ENCODE peak calls at places on chromosome 21, in seven cellular contexts. One of them, this sample, is unnamed. For H3K27me3, the result is how much of the 10 kb centered on the place peaks cover.

GRCh38 chr21:16535100-16535418 is 805.3 kb downstream of the USP25 start:
- DNase-seq in body of pancreas: peak
- DNase-seq in DND-41: no peak
- DNase-seq in sigmoid colon: peak
- DNase-seq in left ventricle myocardium inferior: peak
- DNase-seq in lower lobe of right lung: peak
- DNase-seq in colonic mucosa: no peak
- DNase-seq in this sample: no peak

GRCh38 chr21:39568380-39568779 is 44.4 kb upstream of the B3GALT5 start:
- DNase-seq in body of pancreas: no peak
- DNase-seq in DND-41: no peak
- DNase-seq in sigmoid colon: no peak
- DNase-seq in left ventricle myocardium inferior: no peak
- DNase-seq in lower lobe of right lung: no peak
- DNase-seq in colonic mucosa: no peak
- DNase-seq in this sample: no peak

GRCh38 chr21:45557611-45558043 is 15.4 kb upstream of the SLC19A1 start:
- DNase-seq in body of pancreas: no peak
- DNase-seq in DND-41: no peak
- DNase-seq in sigmoid colon: peak
- DNase-seq in left ventricle myocardium inferior: no peak
- DNase-seq in lower lobe of right lung: no peak
- DNase-seq in colonic mucosa: no peak
- DNase-seq in this sample: no peak

GRCh38 chr21:45624356-45624854 is 19.1 kb upstream of the PCBP3 start:
- DNase-seq in body of pancreas: no peak
- DNase-seq in DND-41: no peak
- DNase-seq in sigmoid colon: no peak
- DNase-seq in left ventricle myocardium inferior: no peak
- DNase-seq in lower lobe of right lung: no peak
- DNase-seq in colonic mucosa: no peak
- DNase-seq in this sample: no peak

GRCh38 chr21:45003331-45004058 is 63.7 kb downstream of the SLX9 start:
- DNase-seq in body of pancreas: no peak
- DNase-seq in DND-41: no peak
- DNase-seq in sigmoid colon: peak
- DNase-seq in left ventricle myocardium inferior: peak
- DNase-seq in lower lobe of right lung: peak
- DNase-seq in colonic mucosa: no peak
- DNase-seq in this sample: no peak

GRCh38 chr21:35222541-35222941 is 173.4 kb upstream of the RUNX1 start:
- DNase-seq in body of pancreas: no peak
- DNase-seq in DND-41: peak
- DNase-seq in sigmoid colon: no peak
- DNase-seq in left ventricle myocardium inferior: no peak
- DNase-seq in lower lobe of right lung: no peak
- DNase-seq in colonic mucosa: no peak
- DNase-seq in this sample: no peak

GRCh38 chr21:43911015-43911934 is 46.3 kb downstream of the AGPAT3 start:
- DNase-seq in body of pancreas: no peak
- DNase-seq in DND-41: no peak
- DNase-seq in sigmoid colon: peak
- DNase-seq in left ventricle myocardium inferior: no peak
- DNase-seq in lower lobe of right lung: peak
- DNase-seq in colonic mucosa: no peak
- DNase-seq in this sample: no peak

GRCh38 chr21:29194342-29194741 is 63.9 kb downstream of the MAP3K7CL start:
- DNase-seq in body of pancreas: no peak
- DNase-seq in DND-41: no peak
- DNase-seq in sigmoid colon: no peak
- DNase-seq in left ventricle myocardium inferior: no peak
- DNase-seq in lower lobe of right lung: no peak
- DNase-seq in colonic mucosa: no peak
- DNase-seq in this sample: no peak

GRCh38 chr21:44486302-44486701 is 31.0 kb downstream of the LRRC3 start:
- DNase-seq in body of pancreas: no peak
- DNase-seq in DND-41: no peak
- DNase-seq in sigmoid colon: no peak
- DNase-seq in left ventricle myocardium inferior: no peak
- DNase-seq in lower lobe of right lung: no peak
- DNase-seq in colonic mucosa: no peak
- DNase-seq in this sample: no peak

GRCh38 chr21:29800051-29800450 is 139.7 kb downstream of the GRIK1 start:
- DNase-seq in body of pancreas: no peak
- DNase-seq in DND-41: no peak
- DNase-seq in sigmoid colon: no peak
- DNase-seq in left ventricle myocardium inferior: no peak
- DNase-seq in lower lobe of right lung: no peak
- DNase-seq in colonic mucosa: no peak
- DNase-seq in this sample: no peak

GRCh38 chr21:26958792-26959191 is 8.1 kb downstream of the ADAMTS5 start:
- DNase-seq in body of pancreas: no peak
- DNase-seq in DND-41: no peak
- DNase-seq in sigmoid colon: no peak
- DNase-seq in left ventricle myocardium inferior: no peak
- DNase-seq in lower lobe of right lung: no peak
- DNase-seq in colonic mucosa: no peak
- DNase-seq in this sample: no peak

GRCh38 chr21:45513741-45514310 is 28.4 kb downstream of the SLC19A1 start:
- DNase-seq in body of pancreas: no peak
- DNase-seq in DND-41: no peak
- DNase-seq in sigmoid colon: peak
- DNase-seq in left ventricle myocardium inferior: peak
- DNase-seq in lower lobe of right lung: peak
- DNase-seq in colonic mucosa: no peak
- DNase-seq in this sample: no peak

GRCh38 chr21:28016571-28016970 is 976.1 kb downstream of the LTN1 start:
- DNase-seq in body of pancreas: no peak
- DNase-seq in DND-41: no peak
- DNase-seq in sigmoid colon: no peak
- DNase-seq in left ventricle myocardium inferior: no peak
- DNase-seq in lower lobe of right lung: no peak
- DNase-seq in colonic mucosa: no peak
- DNase-seq in this sample: no peak

GRCh38 chr21:45256912-45257672 is 30.6 kb downstream of the POFUT2 start:
- DNase-seq in body of pancreas: no peak
- DNase-seq in DND-41: peak
- DNase-seq in sigmoid colon: no peak
- DNase-seq in left ventricle myocardium inferior: no peak
- DNase-seq in lower lobe of right lung: no peak
- DNase-seq in colonic mucosa: peak
- DNase-seq in this sample: no peak

GRCh38 chr21:14114251-14114650 is 96.5 kb downstream of the LIPI start:
- DNase-seq in body of pancreas: peak
- DNase-seq in DND-41: no peak
- DNase-seq in sigmoid colon: no peak
- DNase-seq in left ventricle myocardium inferior: no peak
- DNase-seq in lower lobe of right lung: no peak
- DNase-seq in colonic mucosa: no peak
- DNase-seq in this sample: no peak

GRCh38 chr21:15212214-15212613 is 147.4 kb upstream of the NRIP1 start:
- DNase-seq in body of pancreas: no peak
- DNase-seq in DND-41: no peak
- DNase-seq in sigmoid colon: no peak
- DNase-seq in left ventricle myocardium inferior: no peak
- DNase-seq in lower lobe of right lung: no peak
- DNase-seq in colonic mucosa: no peak
- DNase-seq in this sample: no peak

GRCh38 chr21:15566692-15567091 is 163.1 kb upstream of the USP25 start:
- DNase-seq in body of pancreas: no peak
- DNase-seq in DND-41: no peak
- DNase-seq in sigmoid colon: no peak
- DNase-seq in left ventricle myocardium inferior: no peak
- DNase-seq in lower lobe of right lung: no peak
- DNase-seq in colonic mucosa: no peak
- DNase-seq in this sample: no peak

GRCh38 chr21:16013570-16013969 is 283.8 kb downstream of the USP25 start:
- DNase-seq in body of pancreas: no peak
- DNase-seq in DND-41: no peak
- DNase-seq in sigmoid colon: no peak
- DNase-seq in left ventricle myocardium inferior: no peak
- DNase-seq in lower lobe of right lung: no peak
- DNase-seq in colonic mucosa: no peak
- DNase-seq in this sample: no peak

GRCh38 chr21:29332461-29333354 is 34.0 kb downstream of the BACH1 start:
- DNase-seq in body of pancreas: no peak
- DNase-seq in DND-41: no peak
- DNase-seq in sigmoid colon: no peak
- DNase-seq in left ventricle myocardium inferior: no peak
- DNase-seq in lower lobe of right lung: no peak
- DNase-seq in colonic mucosa: no peak
- DNase-seq in this sample: no peak

GRCh38 chr21:31555741-31556191 is 103.7 kb upstream of the SOD1 start:
- DNase-seq in body of pancreas: no peak
- DNase-seq in DND-41: no peak
- DNase-seq in sigmoid colon: no peak
- DNase-seq in left ventricle myocardium inferior: no peak
- DNase-seq in lower lobe of right lung: no peak
- DNase-seq in colonic mucosa: no peak
- DNase-seq in this sample: no peak
- H3K4me3 ChIP-seq in body of pancreas: no peak
- H3K4me3 ChIP-seq in DND-41: no peak
- H3K4me3 ChIP-seq in sigmoid colon: no peak
- H3K4me3 ChIP-seq in left ventricle myocardium inferior: no peak
- H3K4me3 ChIP-seq in lower lobe of right lung: no peak
- H3K4me3 ChIP-seq in colonic mucosa: no peak
- H3K4me3 ChIP-seq in this sample: no peak

GRCh38 chr21:33018707-33019455 is 6.9 kb upstream of the OLIG2 start:
- DNase-seq in body of pancreas: no peak
- DNase-seq in DND-41: no peak
- DNase-seq in sigmoid colon: no peak
- DNase-seq in left ventricle myocardium inferior: no peak
- DNase-seq in lower lobe of right lung: no peak
- DNase-seq in colonic mucosa: no peak
- DNase-seq in this sample: no peak

GRCh38 chr21:33013618-33014017 is 12.1 kb upstream of the OLIG2 start:
- DNase-seq in body of pancreas: no peak
- DNase-seq in DND-41: no peak
- DNase-seq in sigmoid colon: no peak
- DNase-seq in left ventricle myocardium inferior: no peak
- DNase-seq in lower lobe of right lung: no peak
- DNase-seq in colonic mucosa: no peak
- DNase-seq in this sample: no peak

GRCh38 chr21:33014331-33014730 is 11.4 kb upstream of the OLIG2 start:
- DNase-seq in body of pancreas: no peak
- DNase-seq in DND-41: no peak
- DNase-seq in sigmoid colon: no peak
- DNase-seq in left ventricle myocardium inferior: no peak
- DNase-seq in lower lobe of right lung: no peak
- DNase-seq in colonic mucosa: no peak
- DNase-seq in this sample: no peak

GRCh38 chr21:33011462-33011861 is 14.3 kb upstream of the OLIG2 start:
- DNase-seq in body of pancreas: peak
- DNase-seq in DND-41: no peak
- DNase-seq in sigmoid colon: no peak
- DNase-seq in left ventricle myocardium inferior: no peak
- DNase-seq in lower lobe of right lung: no peak
- DNase-seq in colonic mucosa: no peak
- DNase-seq in this sample: no peak

GRCh38 chr21:33015091-33015490 is 10.6 kb upstream of the OLIG2 start:
- DNase-seq in body of pancreas: no peak
- DNase-seq in DND-41: no peak
- DNase-seq in sigmoid colon: no peak
- DNase-seq in left ventricle myocardium inferior: no peak
- DNase-seq in lower lobe of right lung: no peak
- DNase-seq in colonic mucosa: no peak
- DNase-seq in this sample: no peak
- H3K27me3 ChIP-seq in body of pancreas: under half
- H3K27me3 ChIP-seq in DND-41: under half
- H3K27me3 ChIP-seq in sigmoid colon: under half
- H3K27me3 ChIP-seq in left ventricle myocardium inferior: half or more
- H3K27me3 ChIP-seq in lower lobe of right lung: half or more
- H3K27me3 ChIP-seq in colonic mucosa: under half
- H3K27me3 ChIP-seq in this sample: under half

DNA sequence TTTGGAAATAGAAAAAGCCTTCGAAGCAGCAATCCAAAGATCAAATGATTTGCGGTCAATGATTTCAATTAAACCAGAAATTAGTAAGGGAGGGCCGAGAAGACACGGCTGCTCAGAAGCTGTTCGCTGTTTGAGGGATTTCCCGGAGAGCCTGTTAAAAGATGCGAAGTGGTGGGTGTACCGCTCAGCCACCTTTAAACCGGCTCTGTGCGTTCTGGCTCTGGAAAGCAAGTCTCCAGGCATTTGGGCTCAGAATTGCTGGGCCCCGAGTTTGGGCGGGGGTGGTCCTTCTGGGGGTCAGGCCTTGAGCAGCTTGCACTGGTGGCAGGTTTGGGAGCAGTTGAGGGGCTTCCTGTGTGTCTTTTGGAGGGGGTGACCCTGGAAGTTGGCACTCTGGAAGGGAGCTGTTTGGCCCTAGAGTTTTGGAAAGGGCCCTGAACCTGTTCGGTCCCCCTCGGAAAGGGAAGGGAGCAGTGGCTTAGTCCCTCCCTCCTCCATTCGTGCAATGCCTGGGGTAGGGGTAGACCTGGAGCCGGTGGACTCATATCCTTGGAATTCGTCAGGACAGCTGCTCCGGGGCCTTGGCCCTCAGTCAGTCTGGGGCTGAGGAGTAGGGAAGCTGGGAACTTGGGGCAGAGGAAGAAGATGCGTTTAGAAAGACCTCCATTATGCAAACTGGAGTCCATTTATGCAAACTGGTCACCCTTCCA is 3.2 kb downstream of the SIM2 start:
- DNase-seq in body of pancreas: no peak
- DNase-seq in DND-41: no peak
- DNase-seq in sigmoid colon: no peak
- DNase-seq in left ventricle myocardium inferior: no peak
- DNase-seq in lower lobe of right lung: no peak
- DNase-seq in colonic mucosa: no peak
- DNase-seq in this sample: no peak
- H3K4me3 ChIP-seq in body of pancreas: no peak
- H3K4me3 ChIP-seq in DND-41: peak
- H3K4me3 ChIP-seq in sigmoid colon: no peak
- H3K4me3 ChIP-seq in left ventricle myocardium inferior: no peak
- H3K4me3 ChIP-seq in lower lobe of right lung: no peak
- H3K4me3 ChIP-seq in colonic mucosa: no peak
- H3K4me3 ChIP-seq in this sample: no peak

DNA sequence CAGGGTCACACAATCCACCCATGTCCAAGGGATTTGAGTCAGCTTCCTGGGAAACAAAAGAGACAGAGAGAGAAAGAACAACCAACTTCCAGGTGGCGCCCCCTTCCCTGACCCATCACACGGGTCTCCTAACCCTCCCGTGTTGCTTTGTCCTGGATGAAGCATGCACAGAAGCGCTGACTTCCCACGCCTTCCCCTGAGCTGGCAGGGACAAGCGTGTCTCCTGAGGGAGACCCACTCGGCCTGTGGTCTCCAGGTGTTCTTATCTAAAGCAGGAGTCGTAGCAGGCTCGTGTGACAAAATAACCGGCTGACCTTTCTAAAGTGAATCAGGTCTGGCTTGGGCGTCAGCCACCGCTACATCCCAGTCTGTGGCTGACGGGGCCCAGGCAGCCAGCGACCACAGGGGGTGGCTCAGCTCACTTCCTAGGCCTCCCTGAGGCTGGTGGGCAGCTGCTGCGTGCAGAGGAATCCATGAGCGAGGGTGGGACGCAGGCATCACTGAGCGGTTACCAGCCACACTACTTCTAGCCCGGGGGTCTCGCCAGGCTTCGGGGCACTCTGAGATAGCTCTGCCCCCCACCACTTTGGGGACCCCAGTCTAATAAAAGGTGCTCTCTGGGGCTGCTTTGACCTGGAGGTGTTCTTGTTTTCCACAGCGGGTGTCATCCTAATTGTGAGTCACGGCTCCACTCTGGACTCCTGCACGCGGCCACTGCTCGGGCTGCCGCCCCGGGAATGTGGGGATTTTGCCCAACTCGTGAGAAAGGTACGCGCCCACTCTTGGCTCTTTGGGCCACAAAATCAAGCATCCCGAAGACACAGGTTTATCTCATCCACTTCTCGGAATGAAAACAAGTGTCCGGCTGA is 40.4 kb downstream of the UBASH3A start:
- DNase-seq in body of pancreas: no peak
- DNase-seq in DND-41: no peak
- DNase-seq in sigmoid colon: no peak
- DNase-seq in left ventricle myocardium inferior: no peak
- DNase-seq in lower lobe of right lung: no peak
- DNase-seq in colonic mucosa: no peak
- DNase-seq in this sample: no peak
- H3K27me3 ChIP-seq in body of pancreas: under half
- H3K27me3 ChIP-seq in DND-41: under half
- H3K27me3 ChIP-seq in sigmoid colon: under half
- H3K27me3 ChIP-seq in left ventricle myocardium inferior: under half
- H3K27me3 ChIP-seq in lower lobe of right lung: under half
- H3K27me3 ChIP-seq in colonic mucosa: under half
- H3K27me3 ChIP-seq in this sample: under half